ENCODE peak calls at places on chromosomes 3 and 15, in four cellular contexts. One of them, this sample, is unnamed.

GRCh38 chr15:37907136-37907535 is 27.3 kb upstream of the TMCO5A start:
- DNase-seq in T-helper 2 cell: no peak
- DNase-seq in adrenal gland: no peak
- DNase-seq in IMR-90: peak
- DNase-seq in this sample: peak

GRCh38 chr3:156820687-156821070 is 5.5 kb upstream of the LEKR1 start:
- DNase-seq in IMR-90: no peak
- DNase-seq in adrenal gland: no peak
- DNase-seq in T-helper 2 cell: no peak
- DNase-seq in this sample: no peak

GRCh38 chr3:6504385-6504784 is 356.5 kb upstream of the GRM7 start:
- DNase-seq in IMR-90: no peak
- DNase-seq in adrenal gland: no peak
- DNase-seq in T-helper 2 cell: no peak
- DNase-seq in this sample: no peak

GRCh38 chr3:47850062-47850802 is 47.3 kb downstream of the DHX30 start:
- DNase-seq in IMR-90: peak
- DNase-seq in T-helper 2 cell: no peak
- DNase-seq in adrenal gland: no peak
- DNase-seq in this sample: peak

GRCh38 chr3:41338276-41338675 is 139.0 kb downstream of the CTNNB1 start:
- DNase-seq in IMR-90: peak
- DNase-seq in T-helper 2 cell: no peak
- DNase-seq in adrenal gland: no peak
- DNase-seq in this sample: no peak

GRCh38 chr15:42921049-42921731 is 612 bp upstream of the TTBK2 start:
- DNase-seq in IMR-90: peak
- DNase-seq in adrenal gland: peak
- DNase-seq in T-helper 2 cell: peak
- DNase-seq in this sample: peak

GRCh38 chr3:50194128-50194902 is 2.9 kb downstream of the GNAT1 start:
- DNase-seq in adrenal gland: peak
- DNase-seq in T-helper 2 cell: peak
- DNase-seq in IMR-90: peak
- DNase-seq in this sample: peak

GRCh38 chr15:73851679-73852078 is 21.7 kb upstream of the TBC1D21 start:
- DNase-seq in IMR-90: peak
- DNase-seq in adrenal gland: peak
- DNase-seq in T-helper 2 cell: peak
- DNase-seq in this sample: peak

GRCh38 chr15:34951993-34952392 is 17.5 kb downstream of the AQR start:
- DNase-seq in T-helper 2 cell: no peak
- DNase-seq in IMR-90: no peak
- DNase-seq in adrenal gland: no peak
- DNase-seq in this sample: peak

GRCh38 chr15:52503788-52504496 is 24.7 kb downstream of the MYO5A start:
- DNase-seq in T-helper 2 cell: peak
- DNase-seq in IMR-90: peak
- DNase-seq in adrenal gland: no peak
- DNase-seq in this sample: no peak

This sample was measured in fibroblast of villous mesenchyme.